ENCODE peak calls at places on chromosomes 5 and 9, in nine cellular contexts. U is RWPE2; L is upper lobe of left lung; S is body of pancreas; W is lower lobe of right lung; I is HCT116; B is pancreas; F is CD8-positive, alpha-beta T cell; Y is HepG2. J is an unnamed sample.

GRCh38 chr9:79060726-79061125 is 511.0 kb upstream of the TLE4 start:
- ATAC-seq in I (no peak), S (no peak), U (no peak), W (no peak), L (no peak), Y (no peak), F (no peak), B (no peak), J (no peak)

GRCh38 chr5:45862763-45863162 is 166.6 kb upstream of the HCN1 start:
- ATAC-seq in B (no peak), I (no peak), Y (no peak), U (no peak), F (no peak), L (no peak), W (no peak), S (no peak), J (no peak)

GRCh38 chr5:169826618-169827017 is 153.7 kb downstream of the INSYN2B start:
- ATAC-seq in B (no peak), U (no peak), I (peak; percentile 30), Y (no peak), W (no peak), L (no peak), F (no peak), S (no peak), J (no peak)

GRCh38 chr9:26502311-26502710 is 390.3 kb downstream of the CAAP1 start:
- ATAC-seq in F (no peak), I (no peak), U (no peak), W (no peak), S (no peak), B (no peak), Y (no peak), L (no peak), J (no peak)

GRCh38 chr5:133730866-133731265 is 118.5 kb upstream of the FSTL4 start:
- ATAC-seq in F (no peak), S (no peak), B (no peak), Y (no peak), I (no peak), W (no peak), L (no peak), U (no peak), J (no peak)

GRCh38 chr9:93244510-93245436 is 60.8 kb downstream of the WNK2 start:
- ATAC-seq in I (peak; percentile 73), Y (no peak), L (no peak), F (no peak), W (no peak), B (peak; percentile 70), S (peak; percentile 68), U (peak; percentile 51), J (no peak)

GRCh38 chr5:33973271-33973670 is 11.2 kb downstream of the SLC45A2 start:
- ATAC-seq in B (no peak), S (no peak), L (no peak), I (no peak), W (no peak), F (no peak), Y (no peak), U (no peak), J (no peak)

GRCh38 chr9:14399736-14400657 is 86.1 kb upstream of the NFIB start:
- ATAC-seq in L (no peak), U (peak; percentile 75), F (no peak), I (no peak), B (no peak), W (no peak), S (no peak), Y (no peak), J (no peak)

GRCh38 chr5:116454417-116454927 is 120.2 kb downstream of the SEMA6A start:
- ATAC-seq in W (peak; percentile 42), S (peak; percentile 15), U (no peak), B (peak; percentile 63), F (no peak), I (no peak), Y (no peak), L (peak; percentile 91), J (peak; percentile 60)

GRCh38 chr9:136339958-136340310 is 12.6 kb downstream of the GPSM1 start:
- ATAC-seq in Y (no peak), S (peak; percentile 0), B (peak; percentile 4), W (no peak), F (no peak), L (no peak), I (no peak), U (no peak), J (no peak)

GRCh38 chr5:1200495-1201326 is 684 bp upstream of the SLC6A19 start:
- ATAC-seq in I (no peak), Y (peak; percentile 3), L (no peak), W (no peak), B (no peak), S (no peak), U (no peak), F (no peak), J (no peak)

GRCh38 chr9:34254141-34254913 is 74.7 kb downstream of the KIF24 start:
- ATAC-seq in I (peak; percentile 47), Y (no peak), S (no peak), U (peak; percentile 88), W (no peak), F (no peak), L (peak; percentile 56), B (no peak), J (peak; percentile 57)

GRCh38 chr5:161645264-161645663 is 40.3 kb upstream of the GABRA6 start:
- ATAC-seq in W (no peak), S (no peak), L (no peak), I (no peak), B (no peak), Y (no peak), F (no peak), U (no peak), J (no peak)

DNA sequence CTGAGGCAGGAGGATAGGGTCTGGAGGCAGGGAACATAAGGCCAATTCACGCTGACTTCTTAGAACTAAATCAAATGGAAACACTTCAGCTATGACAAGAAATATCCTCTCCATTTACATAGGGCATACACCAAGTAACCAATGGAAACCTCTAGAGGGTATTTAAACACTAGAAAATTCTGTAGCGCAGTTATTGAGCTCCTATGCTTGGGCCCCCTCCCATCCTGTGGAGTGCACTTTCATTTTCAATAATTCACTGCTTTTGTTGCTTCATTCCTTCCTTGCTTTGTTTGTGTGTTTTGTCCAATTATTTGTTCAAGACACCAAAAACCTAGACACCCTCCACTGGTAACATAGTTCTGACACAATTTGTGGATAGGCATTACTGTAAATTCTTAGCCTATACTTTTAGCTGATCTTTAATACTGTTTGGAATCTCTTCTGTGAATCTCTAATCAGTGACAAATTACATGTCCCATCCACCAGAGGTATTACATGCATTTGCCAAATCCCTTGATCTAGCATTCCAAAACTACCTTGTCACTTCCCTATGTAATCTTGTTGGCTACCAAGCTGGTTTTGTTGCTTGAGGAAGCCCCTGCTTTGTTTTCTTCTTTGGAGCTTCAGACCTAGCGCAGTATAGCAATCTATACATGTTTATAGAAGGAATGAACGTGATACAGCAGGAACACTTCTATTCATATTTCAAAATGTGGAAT is 61.6 kb downstream of the ST8SIA4 start:
- ATAC-seq in F (peak; percentile 39), Y (no peak), L (no peak), U (no peak), B (no peak), I (peak; percentile 78), W (no peak), S (no peak), J (no peak)
- H3K27ac ChIP-seq in F (no peak overlapping the region), Y (no peak overlapping the region), L (peak overlapping the region; percentile 31), U (no peak overlapping the region), B (no peak overlapping the region), I (no peak overlapping the region), W (peak overlapping the region; percentile 8), S (no peak overlapping the region), J (peak overlapping the region; percentile 1)

GRCh38 chr5:141040093-141040762 is 10.9 kb upstream of the PCDHB1 start:
- ATAC-seq in S (peak; percentile 70), B (peak; percentile 82), L (peak; percentile 84), W (peak; percentile 93), I (peak; percentile 75), Y (peak; percentile 36), F (no peak), U (peak; percentile 74), J (peak; percentile 37)
- TF ChIP-seq CTCF in S (peak; percentile 17), B (no peak), L (peak; percentile 37), W (peak; percentile 39), I (peak; percentile 62), Y (peak; percentile 30), F (no peak), U (peak; percentile 82), J (peak; percentile 72)

GRCh38 chr9:37913480-37914153 is 9.7 kb upstream of the SLC25A51 start:
- ATAC-seq in L (peak; percentile 91), W (peak; percentile 77), I (peak; percentile 94), F (peak; percentile 93), S (peak; percentile 74), Y (peak; percentile 78), B (peak; percentile 92), U (peak; percentile 70), J (peak; percentile 63)
- H3K27ac ChIP-seq in L (peak overlapping the region; percentile 3), W (no peak overlapping the region), I (no peak overlapping the region), F (no peak overlapping the region), S (no peak overlapping the region), Y (no peak overlapping the region), B (no peak overlapping the region), U (peak overlapping the region; percentile 18), J (no peak overlapping the region)

GRCh38 chr9:134639994-134640393 is 1.6 kb upstream of the COL5A1 start:
- ATAC-seq in F (no peak), L (no peak), I (no peak), Y (no peak), S (no peak), B (no peak), U (no peak), W (no peak), J (no peak)

GRCh38 chr9:134640491-134641172 is 971 bp upstream of the COL5A1 start:
- ATAC-seq in L (no peak), W (no peak), B (no peak), F (no peak), U (no peak), Y (no peak), S (no peak), I (no peak), J (no peak)

GRCh38 chr9:134641989-134642384 is 384 bp downstream of the COL5A1 start:
- ATAC-seq in I (no peak), S (no peak), U (no peak), Y (no peak), B (no peak), L (no peak), F (no peak), W (peak; percentile 9), J (no peak)

GRCh38 chr9:134642385-134643181 is 980 bp downstream of the COL5A1 start:
- ATAC-seq in S (no peak), U (peak; percentile 26), B (no peak), Y (no peak), W (peak; percentile 18), L (peak; percentile 66), F (no peak), I (no peak), J (peak; percentile 51)

DNA sequence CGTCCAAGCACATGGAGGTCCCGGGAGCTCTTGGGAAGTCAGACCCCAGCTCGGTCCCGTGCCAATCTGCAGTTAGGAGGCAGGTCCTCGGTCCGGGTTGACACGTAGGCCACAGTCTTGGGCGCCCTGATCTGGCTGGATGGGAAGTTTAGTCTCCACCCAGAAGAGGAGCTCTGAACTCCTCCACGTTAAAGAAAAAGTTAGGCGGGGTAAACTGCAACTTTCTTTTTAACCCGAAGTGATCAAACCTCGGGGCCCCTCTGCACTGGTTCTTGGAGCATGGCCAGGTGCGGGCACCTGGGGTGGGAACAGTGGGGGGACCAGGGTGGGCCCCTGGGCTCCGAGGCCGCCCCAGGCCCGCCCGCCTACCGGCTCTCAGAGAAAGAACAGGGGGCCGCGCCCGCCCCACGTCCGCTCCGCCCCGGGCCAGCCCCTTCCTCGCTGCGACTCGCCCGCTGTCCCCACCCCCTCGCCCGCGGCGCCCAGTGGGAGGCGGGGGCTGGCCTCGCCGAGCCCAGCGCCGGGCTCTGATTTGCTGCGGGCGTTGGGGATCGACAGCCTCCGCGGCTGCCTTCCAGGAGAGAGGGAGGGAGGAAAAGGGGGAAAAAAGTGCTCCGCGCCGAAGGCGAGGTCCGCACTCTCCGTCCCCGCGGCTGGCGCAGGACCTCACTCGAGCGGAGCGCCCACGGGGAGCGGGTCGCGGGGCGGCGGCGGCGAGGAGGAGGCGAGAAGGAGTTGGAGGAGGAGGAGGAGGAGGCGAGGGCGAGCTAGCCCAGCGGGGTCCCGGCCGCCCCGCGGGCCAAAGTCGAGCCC is at the start of gene COL5A1:
- ATAC-seq in I (no peak), B (peak; percentile 96), W (peak; percentile 95), U (peak; percentile 69), L (peak; percentile 88), S (peak; percentile 82), Y (peak; percentile 71), F (peak; percentile 85), J (peak; percentile 87)
- TF ChIP-seq CTCF in I (no peak), B (no peak), W (no peak), U (no peak), L (peak; percentile 21), S (no peak), Y (no peak), F (no peak), J (peak; percentile 55)